ENCODE peak calls at places on chromosomes 4 and X, in four cellular contexts. M is endothelial cell, V is DND-41, P is RWPE1. K is an unnamed sample.

GRCh38 chr4:21415728-21416127 is 532.8 kb downstream of the KCNIP4 start:
- DNase-seq in M (no peak), V (no peak), P (no peak), K (no peak)

GRCh38 chrX:153851981-153852380 is 21.6 kb upstream of the PDZD4 start:
- DNase-seq in M (no peak), V (no peak), P (no peak), K (no peak)

GRCh38 chr4:159070742-159071141 is 32.1 kb upstream of the RAPGEF2 start:
- DNase-seq in M (no peak), V (no peak), P (no peak), K (no peak)

GRCh38 chr4:76758290-76758882 is 139.6 kb downstream of the SOWAHB start:
- DNase-seq in M (no peak), V (no peak), P (peak), K (no peak)

GRCh38 chrX:54920610-54921426 is at the start of gene TRO:
- DNase-seq in M (peak), V (peak), P (no peak), K (peak)

GRCh38 chrX:70134116-70134477 is 850 bp downstream of the IGBP1 start:
- DNase-seq in M (peak), V (no peak), P (peak), K (no peak)

GRCh38 chrX:4118666-4119530 is 405.4 kb upstream of the PRKX start:
- DNase-seq in M (no peak), V (no peak), P (no peak), K (no peak)

GRCh38 chr4:130646886-130647285 is 1550.9 kb downstream of the C4orf33 start:
- DNase-seq in M (no peak), V (no peak), P (no peak), K (no peak)

GRCh38 chrX:67543818-67544217 is at the start of gene AR:
- DNase-seq in M (peak), V (no peak), P (no peak), K (no peak)

GRCh38 chrX:66751136-66751782 is 112.4 kb upstream of the EDA2R start:
- DNase-seq in M (no peak), V (no peak), P (no peak), K (no peak)

GRCh38 chrX:24877854-24878650 is 137.7 kb downstream of the ARX start:
- DNase-seq in M (no peak), V (no peak), P (no peak), K (no peak)

GRCh38 chr4:154982187-154983047 is 201.3 kb downstream of the RBM46 start:
- DNase-seq in M (peak), V (peak), P (peak), K (peak)

GRCh38 chr4:38106886-38107514 is 146.8 kb downstream of the PTTG2 start:
- DNase-seq in M (no peak), V (no peak), P (no peak), K (no peak)

DNA sequence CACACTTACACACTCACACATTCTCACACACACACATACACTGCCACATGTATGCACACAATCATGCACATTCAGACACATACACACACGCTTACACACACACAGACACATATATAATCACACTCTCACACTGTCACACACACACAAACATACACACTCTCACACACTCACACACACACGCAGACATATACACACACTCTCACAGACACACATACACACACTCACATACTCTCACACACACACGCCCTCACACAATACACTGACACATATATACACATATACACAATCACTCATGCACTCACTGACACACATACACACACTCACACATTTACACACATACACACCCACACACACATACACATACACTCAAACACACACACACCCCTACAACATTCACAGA is 435.3 kb upstream of the FRG1 start:
- DNase-seq in M (no peak), V (no peak), P (no peak), K (no peak)
- TF ChIP-seq CTCF in M (no peak), V (no peak), P (no peak), K (no peak)

GRCh38 chrX:7194606-7195005 is 46.7 kb upstream of the PUDP start:
- DNase-seq in M (no peak), V (no peak), P (no peak), K (no peak)

GRCh38 chrX:7191681-7192110 is 43.7 kb upstream of the PUDP start:
- DNase-seq in M (peak), V (no peak), P (no peak), K (no peak)

GRCh38 chrX:7192871-7193270 is 44.9 kb upstream of the PUDP start:
- DNase-seq in M (no peak), V (no peak), P (no peak), K (no peak)

DNA sequence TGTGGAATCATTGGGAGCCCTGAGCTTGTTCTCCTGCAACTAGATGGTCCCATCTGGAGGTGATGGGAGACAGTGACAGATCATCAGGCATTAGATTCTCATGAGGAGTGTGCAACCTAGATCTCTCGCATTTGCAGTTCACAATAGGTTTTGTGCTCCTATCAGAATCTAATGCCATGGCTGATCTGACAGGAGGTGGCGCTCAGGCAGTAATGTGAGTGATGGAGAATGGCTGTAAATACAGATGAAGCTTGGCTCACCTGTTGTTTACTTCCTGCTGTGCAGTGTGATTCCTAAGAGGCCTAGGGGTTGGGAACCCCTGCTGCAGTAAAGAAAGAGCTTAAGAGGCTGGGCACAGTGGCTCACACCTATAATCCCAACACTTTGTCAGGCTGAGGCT is 42.2 kb upstream of the PUDP start:
- DNase-seq in M (no peak), V (no peak), P (no peak), K (no peak)
- TF ChIP-seq CTCF in M (no peak), V (no peak), P (no peak), K (no peak)

DNA sequence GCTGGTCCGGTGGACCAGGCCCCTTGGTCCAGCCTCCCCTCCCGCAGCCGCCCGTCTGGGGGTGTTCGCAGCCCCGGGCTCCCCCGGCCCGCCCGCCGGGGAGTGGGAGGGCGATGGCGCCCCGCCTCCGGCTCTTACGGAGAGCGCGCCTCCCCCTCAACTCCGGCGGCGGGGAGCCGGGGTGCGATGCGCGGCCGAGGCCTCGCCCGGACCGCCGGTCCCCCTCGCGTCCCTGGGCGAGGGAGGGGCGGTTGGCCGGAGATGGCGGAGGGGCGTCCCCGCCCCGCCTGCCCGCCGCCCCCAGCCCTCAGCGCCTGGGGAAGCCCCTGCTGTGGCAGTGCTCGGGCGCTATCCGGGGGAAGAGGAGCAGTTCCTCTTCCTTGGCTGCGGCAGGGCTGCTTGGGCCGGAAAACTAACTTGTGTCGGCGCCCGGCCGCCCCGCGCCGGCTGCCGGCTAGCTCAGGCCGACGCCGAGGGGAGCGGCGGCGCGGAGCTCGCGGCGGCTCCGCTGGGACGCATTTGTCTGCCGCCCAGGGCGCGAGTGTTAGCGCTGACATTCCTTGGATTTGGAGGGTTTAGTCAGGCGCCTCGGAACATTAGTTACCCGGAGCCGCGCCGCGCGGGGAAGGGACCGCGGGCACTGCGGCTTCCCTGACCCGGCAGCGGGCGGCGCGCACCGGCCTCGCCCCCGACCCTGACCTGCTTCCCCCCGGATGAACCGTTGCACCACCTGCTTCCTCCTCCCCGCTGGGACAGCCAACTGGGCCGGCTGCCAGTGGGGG is 1.0 kb downstream of the GALNT7 start:
- DNase-seq in M (peak), V (peak), P (peak), K (peak)
- TF ChIP-seq CTCF in M (no peak), V (no peak), P (no peak), K (no peak)

GRCh38 chrX:144896323-144896722 is 351.0 kb upstream of the SPANXN1 start:
- DNase-seq in M (no peak), V (no peak), P (peak), K (no peak)
- TF ChIP-seq CTCF in M (no peak), V (no peak), P (peak), K (no peak)

GRCh38 chrX:13587791-13588477 is 18.5 kb downstream of the EGFL6 start:
- DNase-seq in M (no peak), V (no peak), P (no peak), K (no peak)
- TF ChIP-seq CTCF in M (no peak), V (no peak), P (no peak), K (no peak)

DNA sequence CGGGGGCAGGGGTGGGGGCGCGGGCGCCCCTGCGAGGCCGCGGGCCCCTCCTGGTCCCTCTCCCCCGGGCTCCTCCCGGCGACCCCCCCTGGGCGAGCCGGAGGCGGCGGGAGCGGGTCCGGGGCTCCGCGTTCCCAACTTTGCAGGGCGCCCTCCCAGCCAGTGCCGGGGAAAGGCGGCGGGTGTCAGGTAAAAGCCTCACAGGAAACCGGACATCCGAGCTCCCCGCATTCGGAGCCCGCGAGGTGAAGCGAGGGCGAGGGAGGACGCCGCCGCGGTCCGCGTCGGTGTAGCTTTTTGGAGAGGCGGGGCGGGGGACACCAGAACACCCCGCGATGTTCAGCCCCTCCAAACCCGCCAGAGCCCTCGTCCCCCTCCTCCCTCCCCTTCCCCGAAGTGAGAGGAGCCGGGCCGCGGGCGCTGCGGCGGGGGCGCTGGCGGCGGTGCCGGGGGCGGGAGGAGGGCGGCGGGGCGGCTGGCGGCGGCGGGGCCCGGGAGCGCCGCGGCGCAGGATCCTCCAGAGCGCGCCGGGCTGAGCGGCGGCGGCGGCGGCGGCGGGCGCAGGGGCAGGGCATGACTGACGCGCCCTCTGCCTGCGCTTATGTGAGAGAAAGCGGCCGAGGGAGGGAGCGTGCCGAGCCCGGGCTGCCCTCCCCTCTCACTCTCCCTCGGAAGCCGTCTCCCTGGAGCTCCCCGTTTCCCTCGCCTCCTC is at the start of gene VEGFC:
- DNase-seq in M (peak), V (no peak), P (peak), K (peak)
- TF ChIP-seq CTCF in M (no peak), V (no peak), P (peak), K (no peak)

DNA sequence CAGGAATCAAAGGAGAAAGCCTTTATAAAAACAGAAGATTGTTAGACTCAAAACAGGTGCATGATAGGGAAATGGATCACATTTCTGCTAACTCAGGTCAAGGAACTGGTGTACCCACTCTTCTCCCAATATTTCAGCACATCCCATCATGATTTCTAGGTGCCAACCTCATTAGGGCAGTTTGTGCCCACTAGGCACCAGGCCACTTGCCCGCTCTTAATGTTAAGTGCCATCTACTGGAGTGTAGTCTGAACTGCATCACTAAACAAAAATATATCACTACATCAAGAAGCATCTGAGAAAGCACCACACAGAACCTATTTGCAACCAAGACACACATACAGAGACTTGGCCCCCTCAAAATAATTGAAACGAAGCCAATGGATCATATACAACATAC is 140.4 kb upstream of the GRID2 start:
- DNase-seq in M (no peak), V (no peak), P (no peak), K (no peak)
- TF ChIP-seq CTCF in M (no peak), V (peak), P (no peak), K (peak)

GRCh38 chrX:102841706-102842003 is 95.4 kb upstream of the RAB40AL start:
- DNase-seq in M (no peak), V (no peak), P (no peak), K (no peak)

GRCh38 chrX:102835504-102836146 is 101.4 kb upstream of the RAB40AL start:
- DNase-seq in M (peak), V (peak), P (no peak), K (peak)

GRCh38 chrX:102845020-102845419 is 92.1 kb upstream of the RAB40AL start:
- DNase-seq in M (no peak), V (no peak), P (no peak), K (no peak)

GRCh38 chrX:102837843-102838242 is 99.2 kb upstream of the RAB40AL start:
- DNase-seq in M (no peak), V (no peak), P (no peak), K (no peak)

GRCh38 chrX:102840871-102841705 is 96.0 kb upstream of the RAB40AL start:
- DNase-seq in M (no peak), V (no peak), P (no peak), K (no peak)
- TF ChIP-seq CTCF in M (peak), V (peak), P (no peak), K (no peak)

GRCh38 chrX:100654256-100654655 is 10.3 kb downstream of the SRPX2 start:
- DNase-seq in M (no peak), V (no peak), P (no peak), K (no peak)
- TF ChIP-seq CTCF in M (no peak), V (peak), P (no peak), K (no peak)

K was measured in activated CD8-positive, alpha-beta T cell treated with anti-CD3 and anti-CD28 coated beads for 36 hours.